ENCODE peak calls at places on chromosomes 6 and 20, in nine cellular contexts. One of them, this sample, is unnamed.

GRCh38 chr6:83867527-83868161 is 8.2 kb downstream of the CYB5R4 start:
- DNase-seq in esophagus muscularis mucosa: no peak
- DNase-seq in HepG2: no peak
- DNase-seq in transverse colon: peak; percentile 36
- DNase-seq in sigmoid colon: no peak
- DNase-seq in stomach: peak; percentile 36
- DNase-seq in A549: peak; percentile 92
- DNase-seq in SK-N-SH: no peak
- DNase-seq in K562: peak; percentile 78
- DNase-seq in this sample: no peak

GRCh38 chr20:20037960-20038359 is 14.3 kb downstream of the CRNKL1 start:
- DNase-seq in transverse colon: no peak
- DNase-seq in K562: no peak
- DNase-seq in SK-N-SH: no peak
- DNase-seq in A549: no peak
- DNase-seq in stomach: no peak
- DNase-seq in HepG2: no peak
- DNase-seq in sigmoid colon: no peak
- DNase-seq in esophagus muscularis mucosa: no peak
- DNase-seq in this sample: no peak

GRCh38 chr6:21514288-21514687 is 79.3 kb upstream of the SOX4 start:
- DNase-seq in HepG2: no peak
- DNase-seq in transverse colon: no peak
- DNase-seq in SK-N-SH: no peak
- DNase-seq in K562: no peak
- DNase-seq in sigmoid colon: no peak
- DNase-seq in A549: no peak
- DNase-seq in esophagus muscularis mucosa: no peak
- DNase-seq in stomach: no peak
- DNase-seq in this sample: no peak

GRCh38 chr6:154297711-154298110 is 58.9 kb downstream of the IPCEF1 start:
- DNase-seq in K562: no peak
- DNase-seq in stomach: no peak
- DNase-seq in A549: no peak
- DNase-seq in sigmoid colon: no peak
- DNase-seq in HepG2: no peak
- DNase-seq in SK-N-SH: no peak
- DNase-seq in esophagus muscularis mucosa: no peak
- DNase-seq in transverse colon: no peak
- DNase-seq in this sample: peak; percentile 21

GRCh38 chr6:43301081-43301870 is 3.2 kb downstream of the SLC22A7 start:
- DNase-seq in HepG2: no peak
- DNase-seq in K562: no peak
- DNase-seq in esophagus muscularis mucosa: no peak
- DNase-seq in sigmoid colon: no peak
- DNase-seq in transverse colon: no peak
- DNase-seq in A549: no peak
- DNase-seq in SK-N-SH: no peak
- DNase-seq in stomach: no peak
- DNase-seq in this sample: no peak

GRCh38 chr6:113187671-113188070 is 669.5 kb upstream of the MARCKS start:
- DNase-seq in K562: no peak
- DNase-seq in esophagus muscularis mucosa: no peak
- DNase-seq in transverse colon: no peak
- DNase-seq in A549: no peak
- DNase-seq in HepG2: no peak
- DNase-seq in sigmoid colon: no peak
- DNase-seq in SK-N-SH: no peak
- DNase-seq in stomach: no peak
- DNase-seq in this sample: no peak

GRCh38 chr6:168060521-168060931 is 18.5 kb downstream of the FRMD1 start:
- DNase-seq in K562: peak; percentile 65
- DNase-seq in transverse colon: peak; percentile 80
- DNase-seq in sigmoid colon: no peak
- DNase-seq in esophagus muscularis mucosa: no peak
- DNase-seq in stomach: peak; percentile 89
- DNase-seq in SK-N-SH: peak; percentile 87
- DNase-seq in HepG2: peak; percentile 64
- DNase-seq in A549: peak; percentile 57
- DNase-seq in this sample: peak; percentile 63

GRCh38 chr20:24470782-24471582 is 1.6 kb downstream of the SYNDIG1 start:
- DNase-seq in SK-N-SH: no peak
- DNase-seq in HepG2: no peak
- DNase-seq in K562: no peak
- DNase-seq in transverse colon: no peak
- DNase-seq in A549: peak; percentile 20
- DNase-seq in sigmoid colon: peak; percentile 51
- DNase-seq in stomach: no peak
- DNase-seq in esophagus muscularis mucosa: no peak
- DNase-seq in this sample: no peak

GRCh38 chr20:63508072-63508768 is 9.3 kb upstream of the EEF1A2 start:
- DNase-seq in sigmoid colon: no peak
- DNase-seq in K562: no peak
- DNase-seq in SK-N-SH: no peak
- DNase-seq in A549: no peak
- DNase-seq in esophagus muscularis mucosa: no peak
- DNase-seq in HepG2: no peak
- DNase-seq in stomach: no peak
- DNase-seq in transverse colon: no peak
- DNase-seq in this sample: no peak

GRCh38 chr6:21588812-21589811 is 4.4 kb upstream of the SOX4 start:
- DNase-seq in A549: peak; percentile 81
- DNase-seq in SK-N-SH: peak; percentile 80
- DNase-seq in transverse colon: peak; percentile 91
- DNase-seq in stomach: peak; percentile 92
- DNase-seq in HepG2: peak; percentile 64
- DNase-seq in K562: peak; percentile 77
- DNase-seq in esophagus muscularis mucosa: peak; percentile 95
- DNase-seq in sigmoid colon: peak; percentile 91
- DNase-seq in this sample: peak; percentile 94

GRCh38 chr6:15253107-15254073 is 7.5 kb downstream of the JARID2 start:
- DNase-seq in A549: no peak
- DNase-seq in K562: no peak
- DNase-seq in transverse colon: no peak
- DNase-seq in SK-N-SH: no peak
- DNase-seq in stomach: no peak
- DNase-seq in HepG2: no peak
- DNase-seq in esophagus muscularis mucosa: no peak
- DNase-seq in sigmoid colon: no peak
- DNase-seq in this sample: no peak

GRCh38 chr20:11235058-11235457 is 561.3 kb upstream of the JAG1 start:
- DNase-seq in K562: no peak
- DNase-seq in transverse colon: no peak
- DNase-seq in HepG2: no peak
- DNase-seq in esophagus muscularis mucosa: no peak
- DNase-seq in sigmoid colon: no peak
- DNase-seq in stomach: no peak
- DNase-seq in A549: no peak
- DNase-seq in SK-N-SH: no peak
- DNase-seq in this sample: no peak

GRCh38 chr6:20534906-20535305 is 649 bp downstream of the CDKAL1 start:
- DNase-seq in esophagus muscularis mucosa: no peak
- DNase-seq in A549: no peak
- DNase-seq in HepG2: no peak
- DNase-seq in K562: no peak
- DNase-seq in stomach: no peak
- DNase-seq in SK-N-SH: no peak
- DNase-seq in transverse colon: no peak
- DNase-seq in sigmoid colon: no peak
- DNase-seq in this sample: no peak

GRCh38 chr6:161630674-161631073 is 356.8 kb upstream of the AGPAT4 start:
- DNase-seq in A549: no peak
- DNase-seq in sigmoid colon: no peak
- DNase-seq in esophagus muscularis mucosa: no peak
- DNase-seq in HepG2: no peak
- DNase-seq in SK-N-SH: no peak
- DNase-seq in stomach: no peak
- DNase-seq in transverse colon: no peak
- DNase-seq in K562: no peak
- DNase-seq in this sample: no peak
- TF ChIP-seq EP300 in A549: no peak
- TF ChIP-seq EP300 in sigmoid colon: no peak
- TF ChIP-seq EP300 in esophagus muscularis mucosa: no peak
- TF ChIP-seq EP300 in HepG2: no peak
- TF ChIP-seq EP300 in SK-N-SH: no peak
- TF ChIP-seq EP300 in stomach: no peak
- TF ChIP-seq EP300 in transverse colon: no peak
- TF ChIP-seq EP300 in K562: no peak
- TF ChIP-seq EP300 in this sample: no peak

DNA sequence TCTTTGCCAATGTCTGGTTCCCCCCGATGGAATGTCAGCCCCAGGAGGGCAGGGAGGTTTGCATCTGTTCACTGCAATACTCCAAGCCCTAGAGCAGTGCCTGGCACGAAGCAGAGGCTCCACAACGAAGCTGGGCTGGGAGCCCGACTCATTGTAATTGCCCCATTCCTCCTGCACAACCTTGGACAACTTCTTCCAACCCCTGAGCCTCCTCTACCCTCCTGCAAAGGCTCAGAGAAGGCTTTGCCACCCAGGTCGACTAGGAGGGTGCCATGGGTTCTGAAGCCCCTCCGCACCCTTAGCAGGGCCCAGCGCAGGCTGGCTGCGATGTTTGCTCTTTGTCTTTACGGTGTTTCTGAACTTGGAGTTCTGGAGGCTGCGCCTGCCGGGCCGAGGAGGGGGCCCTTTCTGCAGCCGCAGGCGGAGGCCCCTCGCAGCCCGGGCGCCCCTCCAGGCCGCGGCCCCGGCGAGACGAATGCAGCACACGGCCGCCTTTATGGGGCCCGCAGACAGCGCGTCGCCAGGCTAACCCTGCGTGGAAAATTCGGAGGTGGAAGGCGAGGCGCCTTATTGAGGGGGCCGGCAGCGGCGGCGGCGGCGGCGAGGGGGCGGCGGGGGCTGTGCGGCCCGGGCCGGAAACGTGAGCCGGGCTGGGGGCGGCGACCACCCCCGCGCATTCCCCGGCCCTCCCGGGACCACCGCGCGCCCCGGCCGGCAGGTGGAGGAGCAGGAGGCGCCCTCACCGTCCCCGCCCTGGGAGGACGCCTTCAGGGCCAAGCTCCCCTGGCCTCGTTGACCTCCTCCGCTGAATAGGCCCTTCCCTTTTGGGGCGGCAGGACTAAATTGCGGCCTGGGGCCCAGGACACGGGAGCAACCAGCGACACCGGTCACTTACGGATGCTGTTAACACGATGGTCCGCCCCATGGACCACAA is 27.0 kb downstream of the SNAI1 start:
- DNase-seq in esophagus muscularis mucosa: no peak
- DNase-seq in SK-N-SH: no peak
- DNase-seq in HepG2: no peak
- DNase-seq in sigmoid colon: no peak
- DNase-seq in transverse colon: no peak
- DNase-seq in K562: no peak
- DNase-seq in A549: no peak
- DNase-seq in stomach: no peak
- DNase-seq in this sample: no peak
- TF ChIP-seq CTCF in esophagus muscularis mucosa: no peak
- TF ChIP-seq CTCF in SK-N-SH: no peak
- TF ChIP-seq CTCF in HepG2: no peak
- TF ChIP-seq CTCF in sigmoid colon: no peak
- TF ChIP-seq CTCF in transverse colon: no peak
- TF ChIP-seq CTCF in K562: no peak
- TF ChIP-seq CTCF in A549: no peak
- TF ChIP-seq CTCF in stomach: no peak
- TF ChIP-seq CTCF in this sample: no peak

GRCh38 chr20:59307270-59307669 is 6.9 kb downstream of the EDN3 start:
- DNase-seq in K562: no peak
- DNase-seq in HepG2: no peak
- DNase-seq in esophagus muscularis mucosa: no peak
- DNase-seq in sigmoid colon: no peak
- DNase-seq in SK-N-SH: no peak
- DNase-seq in stomach: no peak
- DNase-seq in A549: no peak
- DNase-seq in transverse colon: no peak
- DNase-seq in this sample: no peak
- TF ChIP-seq EP300 in K562: no peak
- TF ChIP-seq EP300 in HepG2: no peak
- TF ChIP-seq EP300 in esophagus muscularis mucosa: no peak
- TF ChIP-seq EP300 in sigmoid colon: no peak
- TF ChIP-seq EP300 in SK-N-SH: no peak
- TF ChIP-seq EP300 in stomach: no peak
- TF ChIP-seq EP300 in A549: no peak
- TF ChIP-seq EP300 in transverse colon: no peak
- TF ChIP-seq EP300 in this sample: no peak

GRCh38 chr6:57221191-57221935 is 744 bp downstream of the RAB23 start:
- DNase-seq in sigmoid colon: peak; percentile 86
- DNase-seq in K562: peak; percentile 85
- DNase-seq in stomach: peak; percentile 44
- DNase-seq in SK-N-SH: peak; percentile 84
- DNase-seq in esophagus muscularis mucosa: peak; percentile 92
- DNase-seq in transverse colon: peak; percentile 62
- DNase-seq in HepG2: peak; percentile 62
- DNase-seq in A549: peak; percentile 49
- DNase-seq in this sample: peak; percentile 59

GRCh38 chr6:57224769-57225515 is 2.8 kb upstream of the RAB23 start:
- DNase-seq in stomach: no peak
- DNase-seq in sigmoid colon: no peak
- DNase-seq in esophagus muscularis mucosa: no peak
- DNase-seq in K562: peak; percentile 53
- DNase-seq in SK-N-SH: no peak
- DNase-seq in transverse colon: no peak
- DNase-seq in A549: no peak
- DNase-seq in HepG2: no peak
- DNase-seq in this sample: no peak

GRCh38 chr6:57220083-57220703 is 1.9 kb downstream of the RAB23 start:
- DNase-seq in HepG2: no peak
- DNase-seq in SK-N-SH: no peak
- DNase-seq in stomach: no peak
- DNase-seq in sigmoid colon: no peak
- DNase-seq in A549: no peak
- DNase-seq in K562: peak; percentile 31
- DNase-seq in esophagus muscularis mucosa: no peak
- DNase-seq in transverse colon: no peak
- DNase-seq in this sample: no peak

GRCh38 chr6:57222684-57223077 is 574 bp upstream of the RAB23 start:
- DNase-seq in K562: no peak
- DNase-seq in HepG2: no peak
- DNase-seq in esophagus muscularis mucosa: no peak
- DNase-seq in sigmoid colon: no peak
- DNase-seq in stomach: no peak
- DNase-seq in A549: no peak
- DNase-seq in transverse colon: no peak
- DNase-seq in SK-N-SH: no peak
- DNase-seq in this sample: no peak

DNA sequence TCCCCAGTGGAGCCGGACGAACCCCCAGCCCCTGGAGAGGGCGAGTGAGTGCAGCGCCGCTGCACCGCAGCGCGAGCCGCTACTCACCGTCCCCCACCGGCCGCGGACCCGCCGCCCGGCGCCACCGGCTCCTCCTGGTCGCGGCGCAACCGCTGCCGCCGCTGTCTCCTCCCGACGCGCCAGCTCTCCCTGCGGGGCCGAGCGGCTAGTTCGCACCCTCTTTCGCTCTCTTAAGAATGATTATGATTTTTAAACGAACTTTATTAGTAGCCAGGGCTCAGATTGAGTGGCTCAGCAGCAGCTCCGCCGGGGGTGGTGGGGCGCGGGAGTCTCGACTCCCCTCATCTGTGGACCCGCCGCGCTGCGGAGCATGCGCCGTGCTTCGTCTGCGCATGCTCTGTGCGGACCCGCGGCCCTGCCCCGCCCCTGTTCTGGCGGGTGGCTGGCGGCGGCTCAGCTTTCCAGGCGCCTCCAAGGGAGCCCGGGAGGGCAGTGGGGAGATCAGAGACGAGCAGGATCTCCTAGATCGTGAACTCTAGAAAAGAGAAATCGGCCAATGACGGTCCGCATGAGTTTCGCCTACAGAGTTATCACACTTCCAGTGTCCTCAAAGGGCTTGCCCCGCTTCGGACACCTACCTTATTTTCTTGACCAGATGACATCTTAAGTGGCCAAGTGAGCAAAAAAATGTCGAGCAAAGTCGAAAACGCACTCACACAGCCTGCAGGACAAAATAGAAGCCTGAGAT is at the start of gene RAB23:
- DNase-seq in stomach: peak; percentile 84
- DNase-seq in esophagus muscularis mucosa: peak; percentile 93
- DNase-seq in A549: peak; percentile 77
- DNase-seq in HepG2: peak; percentile 75
- DNase-seq in sigmoid colon: peak; percentile 94
- DNase-seq in K562: peak; percentile 91
- DNase-seq in transverse colon: peak; percentile 84
- DNase-seq in SK-N-SH: peak; percentile 96
- DNase-seq in this sample: peak; percentile 85
- TF ChIP-seq CTCF in stomach: no peak
- TF ChIP-seq CTCF in esophagus muscularis mucosa: no peak
- TF ChIP-seq CTCF in A549: no peak
- TF ChIP-seq CTCF in HepG2: no peak
- TF ChIP-seq CTCF in sigmoid colon: no peak
- TF ChIP-seq CTCF in K562: no peak
- TF ChIP-seq CTCF in transverse colon: no peak
- TF ChIP-seq CTCF in SK-N-SH: peak; percentile 21
- TF ChIP-seq CTCF in this sample: no peak

This sample was measured in ovary.